ENCODE peak calls at places on chromosomes 13 and 19, in four cellular contexts. L is NCI-H2029, P is ecto neural progenitor cell, U is lower leg skin. F is an unnamed sample.

GRCh38 chr19:35318679-35319448 is 10.1 kb upstream of the CD22 start:
- DNase-seq in L (no peak), P (no peak), U (peak), F (no peak)

GRCh38 chr13:42735011-42735410 is 46.4 kb upstream of the FAM216B start:
- DNase-seq in L (no peak), P (no peak), U (no peak), F (no peak)

GRCh38 chr13:113588394-113589111 is 4.0 kb downstream of the TFDP1 start:
- DNase-seq in L (no peak), P (peak), U (peak), F (no peak)

GRCh38 chr19:38718747-38719543 is 25.3 kb downstream of the CAPN12 start:
- DNase-seq in L (peak), P (no peak), U (no peak), F (no peak)

GRCh38 chr13:27556109-27556508 is 64.2 kb downstream of the LNX2 start:
- DNase-seq in L (no peak), P (no peak), U (no peak), F (no peak)

GRCh38 chr13:57996717-57997116 is 365.2 kb downstream of the PCDH17 start:
- DNase-seq in L (no peak), P (no peak), U (no peak), F (no peak)

GRCh38 chr13:19587635-19588300 is 26.4 kb upstream of the TPTE2 start:
- DNase-seq in L (no peak), P (no peak), U (peak), F (peak)

GRCh38 chr13:20428666-20429644 is 96.7 kb downstream of the CRYL1 start:
- DNase-seq in L (no peak), P (no peak), U (no peak), F (no peak)

GRCh38 chr13:38042771-38043170 is 173.2 kb upstream of the TRPC4 start:
- DNase-seq in L (no peak), P (no peak), U (no peak), F (no peak)

GRCh38 chr19:18294467-18294864 is 13.0 kb upstream of the JUND start:
- DNase-seq in L (peak), P (no peak), U (peak), F (peak)

GRCh38 chr13:36475468-36475867 is 43.2 kb downstream of the CCNA1 start:
- DNase-seq in L (no peak), P (no peak), U (no peak), F (no peak)

GRCh38 chr13:95354680-95355487 is 53.6 kb upstream of the ABCC4 start:
- DNase-seq in L (no peak), P (no peak), U (no peak), F (no peak)

GRCh38 chr19:32865326-32865725 is 4.2 kb downstream of the SLC7A9 start:
- DNase-seq in L (no peak), P (no peak), U (no peak), F (no peak)

GRCh38 chr13:67223742-67224141 is 6.4 kb downstream of the PCDH9 start:
- DNase-seq in L (no peak), P (no peak), U (no peak), F (no peak)

GRCh38 chr19:50759886-50760285 is 10.4 kb upstream of the GPR32 start:
- DNase-seq in L (peak), P (no peak), U (no peak), F (no peak)

GRCh38 chr13:71864094-71864980 is 2.7 kb downstream of the DACH1 start:
- DNase-seq in L (no peak), P (peak), U (no peak), F (peak)

GRCh38 chr19:1952635-1953034 is 11.7 kb downstream of the CSNK1G2 start:
- DNase-seq in L (no peak), P (no peak), U (no peak), F (no peak)

GRCh38 chr13:106369858-106370257 is 165.6 kb downstream of the EFNB2 start:
- DNase-seq in L (no peak), P (no peak), U (no peak), F (no peak)

GRCh38 chr13:107209811-107210210 is 641.9 kb upstream of the ARGLU1 start:
- DNase-seq in L (peak), P (no peak), U (no peak), F (no peak)

GRCh38 chr19:10001899-10002298 is 8.4 kb downstream of the COL5A3 start:
- DNase-seq in L (no peak), P (no peak), U (no peak), F (no peak)

GRCh38 chr13:99218545-99218944 is 17.9 kb downstream of the UBAC2 start:
- DNase-seq in L (no peak), P (no peak), U (no peak), F (no peak)

GRCh38 chr19:58409010-58409790 is 751 bp downstream of the ZNF584 start:
- DNase-seq in L (no peak), P (peak), U (no peak), F (no peak)

GRCh38 chr19:36488118-36488815 is 1.1 kb downstream of the ZNF566 start:
- DNase-seq in L (no peak), P (no peak), U (no peak), F (no peak)

GRCh38 chr13:27607125-27607524 is 13.2 kb downstream of the LNX2 start:
- DNase-seq in L (no peak), P (no peak), U (no peak), F (peak)

GRCh38 chr19:872266-872951 is 12.9 kb downstream of the CFD start:
- DNase-seq in L (peak), P (peak), U (peak), F (peak)

GRCh38 chr13:60351816-60352215 is 45.2 kb upstream of the TDRD3 start:
- DNase-seq in L (no peak), P (no peak), U (no peak), F (no peak)

GRCh38 chr19:13463296-13463695 is 43.0 kb downstream of the CACNA1A start:
- DNase-seq in L (no peak), P (peak), U (no peak), F (no peak)

GRCh38 chr13:109998808-109999528 is 212.6 kb upstream of the IRS2 start:
- DNase-seq in L (no peak), P (no peak), U (no peak), F (no peak)

GRCh38 chr13:20351279-20352022 is 119.3 kb upstream of the GJB6 start:
- DNase-seq in L (no peak), P (no peak), U (no peak), F (no peak)

GRCh38 chr13:73870970-73871935 is 263.0 kb downstream of the KLF12 start:
- DNase-seq in L (peak), P (no peak), U (no peak), F (peak)

GRCh38 chr19:13195678-13196077 is 45.5 kb downstream of the IER2 start:
- DNase-seq in L (no peak), P (peak), U (no peak), F (peak)

GRCh38 chr19:23817519-23817918 is 58.8 kb upstream of the ZNF681 start:
- DNase-seq in L (peak), P (no peak), U (no peak), F (no peak)

GRCh38 chr19:56350416-56351045 is 35.9 kb upstream of the ZSCAN5A start:
- DNase-seq in L (peak), P (no peak), U (no peak), F (no peak)

GRCh38 chr19:58022283-58022660 is 11.6 kb upstream of the ZSCAN1 start:
- DNase-seq in L (no peak), P (no peak), U (no peak), F (no peak)

GRCh38 chr13:70407486-70407885 is 299.2 kb upstream of the KLHL1 start:
- DNase-seq in L (no peak), P (no peak), U (no peak), F (no peak)

GRCh38 chr19:49512970-49513745 is 697 bp downstream of the FCGRT start:
- DNase-seq in L (no peak), P (peak), U (peak), F (no peak)

F was measured in DMS153.